ENCODE peak calls at places on chromosomes 12 and 14, in four cellular contexts. W is right lobe of liver, T is lower leg skin, O is thyroid gland. N is an unnamed sample.

GRCh38 chr14:50963919-50964318 is 19.6 kb upstream of the PYGL start:
- DNase-seq in W (no peak), O (no peak), T (no peak), N (no peak)

GRCh38 chr12:105205322-105206048 is 30.5 kb downstream of the APPL2 start:
- DNase-seq in W (no peak), T (no peak), O (peak; percentile 53), N (no peak)

GRCh38 chr12:69936214-69936731 is 111.2 kb downstream of the MYRFL start:
- DNase-seq in T (no peak), O (peak; percentile 44), W (no peak), N (no peak)

GRCh38 chr12:60174476-60174875 is 578.6 kb downstream of the SLC16A7 start:
- DNase-seq in W (no peak), O (no peak), T (no peak), N (no peak)

GRCh38 chr14:105473677-105474477 is 744 bp upstream of the CRIP2 start:
- DNase-seq in W (peak; percentile 85), O (peak; percentile 99), T (peak; percentile 96), N (peak; percentile 78)

GRCh38 chr12:49798248-49798647 is 30.0 kb downstream of the NCKAP5L start:
- DNase-seq in T (no peak), W (no peak), O (no peak), N (no peak)

GRCh38 chr14:60622920-60623263 is 26.4 kb downstream of the SIX1 start:
- DNase-seq in O (no peak), W (no peak), T (no peak), N (no peak)

GRCh38 chr14:75497191-75497590 is 25.1 kb upstream of the BATF start:
- DNase-seq in W (no peak), O (no peak), T (peak; percentile 78), N (no peak)

GRCh38 chr12:49201595-49202295 is 12.9 kb upstream of the TUBA1A start:
- DNase-seq in T (peak; percentile 17), W (no peak), O (no peak), N (no peak)

GRCh38 chr12:38350342-38351181 is 34.0 kb downstream of the ALG10B start:
- DNase-seq in W (no peak), T (no peak), O (no peak), N (no peak)

GRCh38 chr14:101917413-101918124 is 46.8 kb upstream of the DYNC1H1 start:
- DNase-seq in T (no peak), O (no peak), W (no peak), N (no peak)

GRCh38 chr12:105946541-105946940 is 192.2 kb downstream of the NUAK1 start:
- DNase-seq in T (no peak), W (no peak), O (no peak), N (peak; percentile 76)

GRCh38 chr14:51873221-51873893 is 12.9 kb downstream of the GNG2 start:
- DNase-seq in W (no peak), T (no peak), O (no peak), N (no peak)

DNA sequence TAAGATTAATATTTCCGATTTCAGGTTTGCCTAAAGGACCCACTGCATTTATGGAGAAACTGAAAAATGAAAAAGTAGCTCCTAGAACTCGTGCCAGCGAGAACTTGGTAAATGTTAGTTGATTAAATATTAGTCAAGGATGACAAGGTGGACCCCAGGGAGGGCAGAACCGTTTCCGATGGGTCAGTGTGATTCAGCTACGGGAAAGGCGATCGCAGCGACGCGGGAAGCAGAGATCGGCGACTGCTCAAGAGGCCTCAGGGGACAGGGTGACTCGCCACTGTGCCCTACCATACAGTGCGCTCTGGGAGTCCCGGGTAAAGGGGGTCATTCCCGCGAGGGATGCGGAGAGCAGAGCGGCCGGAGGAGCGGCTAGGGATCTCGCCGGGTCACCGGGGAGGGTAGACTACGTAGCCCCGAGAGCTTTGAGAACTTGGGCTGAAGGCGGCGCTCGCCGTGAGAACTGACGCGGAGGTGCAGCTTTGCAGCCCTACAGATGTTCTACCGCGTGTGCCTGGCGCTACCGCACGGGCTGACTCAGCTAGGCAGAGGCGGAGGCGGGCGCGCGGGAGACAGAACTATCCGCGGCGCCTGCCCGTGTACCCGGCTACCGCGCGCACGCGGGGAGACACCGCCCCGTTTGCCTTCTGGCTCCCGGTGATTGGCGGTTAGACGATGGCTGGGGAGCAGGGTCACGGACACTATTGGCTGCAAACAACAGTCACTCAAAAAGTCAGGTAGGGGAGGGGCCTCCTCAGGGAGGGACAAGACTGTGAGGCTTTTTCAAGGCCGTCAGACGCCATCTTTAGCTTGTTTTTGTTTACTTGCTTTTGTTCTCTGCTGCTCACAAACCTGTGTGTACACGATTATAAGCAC is 3.2 kb downstream of the C14orf93 start:
- DNase-seq in T (peak; percentile 99), W (peak; percentile 98), O (peak; percentile 96), N (peak; percentile 99)
- TF ChIP-seq CTCF in T (no peak), W (no peak), O (no peak), N (no peak)

DNA sequence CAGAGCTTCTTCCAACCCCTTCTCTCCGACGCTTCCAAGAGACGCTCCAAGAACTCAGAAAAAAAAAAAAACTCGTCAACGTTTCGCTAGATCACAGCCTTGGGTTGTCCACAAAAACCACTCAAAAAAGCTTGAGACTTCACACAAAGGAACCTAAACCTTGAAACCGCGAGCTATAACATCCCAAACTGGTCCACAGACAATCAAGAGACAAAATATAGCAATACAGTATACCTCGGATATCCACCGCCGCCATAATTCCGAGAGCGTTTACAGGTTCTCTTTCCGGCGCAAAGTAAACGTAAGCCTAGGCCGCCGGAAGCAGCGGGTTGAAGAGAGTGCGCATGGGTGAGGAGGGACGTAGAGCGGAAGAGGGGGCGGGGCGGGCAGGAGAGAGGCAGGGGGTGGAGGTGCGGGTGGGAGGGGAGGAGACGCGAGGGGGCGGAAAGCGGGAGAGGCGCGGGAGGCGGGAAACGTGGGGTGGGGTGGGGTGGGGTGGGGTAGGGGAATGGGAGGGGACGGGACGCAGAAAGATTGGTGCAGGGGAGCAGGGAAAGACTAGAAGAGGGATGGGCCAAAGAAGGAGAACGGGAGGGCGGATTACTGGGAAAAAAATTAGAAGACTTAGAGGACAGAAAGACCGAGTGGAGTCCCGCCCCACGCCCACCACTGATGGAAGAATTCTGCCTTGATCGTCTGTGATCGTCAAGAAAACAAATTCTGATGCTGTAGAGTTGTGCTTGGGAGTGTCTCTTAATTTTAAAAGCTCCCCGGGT is at the start of gene MED6:
- DNase-seq in T (peak; percentile 98), W (peak; percentile 96), O (peak; percentile 91), N (peak; percentile 95)
- TF ChIP-seq POLR2A in T (no peak), W (no peak), O (peak; percentile 24), N (no peak)

GRCh38 chr14:37021406-37021805 is 151.0 kb downstream of the SLC25A21 start:
- DNase-seq in T (no peak), O (no peak), W (no peak), N (no peak)
- TF ChIP-seq CTCF in T (no peak), O (no peak), W (no peak), N (no peak)

GRCh38 chr14:49617846-49618519 is 2.4 kb downstream of the RPL36AL start:
- DNase-seq in T (no peak), W (no peak), O (no peak), N (no peak)

GRCh38 chr14:49619730-49620129 is 696 bp downstream of the RPL36AL start:
- DNase-seq in W (no peak), O (no peak), T (no peak), N (no peak)

GRCh38 chr14:49621114-49621881 is 699 bp downstream of the MGAT2 start:
- DNase-seq in W (peak; percentile 68), T (peak; percentile 94), O (peak; percentile 66), N (peak; percentile 64)

GRCh38 chr14:49622022-49622607 is 1.5 kb downstream of the MGAT2 start:
- DNase-seq in W (no peak), O (no peak), T (no peak), N (no peak)

DNA sequence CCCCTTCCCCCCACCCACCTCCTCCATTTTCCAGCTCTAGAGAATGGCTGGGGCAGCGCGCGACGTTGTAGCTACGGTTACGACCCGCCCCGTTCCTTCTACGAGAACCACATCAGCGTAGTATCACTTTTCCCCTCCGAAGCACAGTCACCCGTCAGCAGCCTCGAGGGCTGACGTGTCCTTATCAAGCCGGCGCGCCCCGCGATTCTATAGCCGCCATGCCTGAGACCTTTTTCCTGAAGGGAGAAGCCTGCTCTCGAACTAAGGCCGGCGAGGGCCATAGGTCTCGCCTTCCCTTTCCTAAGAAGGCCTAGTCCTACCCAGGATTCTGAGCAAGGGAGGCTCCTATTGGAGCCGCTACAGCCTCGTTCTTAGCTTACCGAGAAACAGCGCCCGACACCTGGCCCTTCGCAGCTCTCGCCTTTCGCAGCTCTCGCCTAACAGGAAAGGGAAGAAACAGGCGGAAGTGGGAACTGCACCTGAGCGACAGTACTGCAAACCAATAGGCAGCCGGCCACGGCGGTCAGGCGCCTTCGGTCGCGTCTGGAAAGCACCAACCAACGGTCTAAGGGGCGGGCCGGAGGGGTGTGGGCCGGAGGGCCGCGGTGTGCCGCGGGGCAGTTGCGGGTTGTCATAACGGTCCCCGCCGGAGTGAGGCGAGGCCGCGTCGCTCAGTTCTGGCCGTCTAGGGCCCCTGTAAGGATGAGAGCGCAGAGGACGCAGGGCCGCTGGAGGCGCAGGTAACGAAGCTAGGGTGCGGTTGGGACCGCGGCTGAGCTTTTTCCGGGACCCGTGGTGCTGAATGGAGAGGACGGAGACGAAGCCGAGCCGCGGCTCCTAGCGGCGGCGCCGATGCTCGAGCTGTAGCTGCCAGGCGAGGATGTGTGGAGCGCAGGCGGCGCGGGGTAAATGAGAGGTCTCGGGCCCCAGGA is at the start of the genes MGAT2 and RPL36AL:
- DNase-seq in W (peak; percentile 100), T (peak; percentile 99), O (peak; percentile 98), N (peak; percentile 98)
- TF ChIP-seq POLR2A in W (peak; percentile 99), T (peak; percentile 69), O (peak; percentile 96), N (peak; percentile 71)

GRCh38 chr12:132949936-132950837 is 5.9 kb downstream of the ZNF605 start:
- DNase-seq in T (no peak), O (no peak), W (no peak), N (no peak)

GRCh38 chr12:132948146-132949066 is 7.7 kb downstream of the ZNF605 start:
- DNase-seq in W (no peak), O (no peak), T (peak; percentile 70), N (no peak)

GRCh38 chr12:132945806-132946506 is 10.2 kb downstream of the ZNF605 start:
- DNase-seq in T (no peak), W (no peak), O (no peak), N (no peak)

GRCh38 chr12:132942611-132943010 is 13.5 kb downstream of the ZNF605 start:
- DNase-seq in W (no peak), T (no peak), O (no peak), N (no peak)

GRCh38 chr12:132946507-132946820 is 9.6 kb downstream of the ZNF605 start:
- DNase-seq in O (no peak), T (no peak), W (no peak), N (no peak)
- TF ChIP-seq CTCF in O (no peak), T (no peak), W (no peak), N (no peak)

GRCh38 chr12:51270847-51271518 is 768 bp upstream of the SMAGP start:
- DNase-seq in O (no peak), T (no peak), W (no peak), N (no peak)
- TF ChIP-seq POLR2A in O (no peak), T (no peak), W (no peak), N (no peak)

GRCh38 chr12:94750891-94751290 is 100.5 kb upstream of the TMCC3 start:
- DNase-seq in O (no peak), W (no peak), T (no peak), N (no peak)

GRCh38 chr12:94748726-94749421 is 98.5 kb upstream of the TMCC3 start:
- DNase-seq in O (no peak), W (no peak), T (no peak), N (no peak)

GRCh38 chr12:94753071-94753779 is 102.9 kb upstream of the TMCC3 start:
- DNase-seq in O (peak; percentile 28), T (no peak), W (peak; percentile 68), N (no peak)

GRCh38 chr12:94749890-94750289 is 99.5 kb upstream of the TMCC3 start:
- DNase-seq in W (no peak), O (no peak), T (no peak), N (no peak)

GRCh38 chr12:94754653-94755052 is 104.3 kb upstream of the TMCC3 start:
- DNase-seq in T (no peak), O (no peak), W (no peak), N (no peak)
- TF ChIP-seq CTCF in T (no peak), O (no peak), W (peak; percentile 18), N (no peak)

N was measured in testis.